ENCODE peak calls at places on chromosomes 6 and 20, in seven cellular contexts. W, G, B, V, P, Z and X are unnamed samples.

GRCh38 chr6:35049346-35049745 is 91.8 kb downstream of the TCP11 start:
- DNase-seq in V (no peak), P (no peak), W (no peak), G (no peak), B (no peak), Z (no peak), X (no peak)

GRCh38 chr6:183668-184067 is 108.6 kb upstream of the DUSP22 start:
- DNase-seq in W (no peak), V (no peak), B (no peak), G (no peak), P (no peak), Z (no peak), X (no peak)

GRCh38 chr6:86122086-86122485 is 479.4 kb upstream of the SYNCRIP start:
- DNase-seq in P (no peak), W (no peak), G (no peak), Z (no peak), B (peak), V (no peak), X (no peak)

GRCh38 chr6:33886673-33887144 is 82.9 kb upstream of the MLN start:
- DNase-seq in B (no peak), G (peak), Z (peak), V (no peak), W (no peak), P (no peak), X (peak)

GRCh38 chr6:2021713-2022125 is 223.7 kb downstream of the GMDS start:
- DNase-seq in B (no peak), W (no peak), P (peak), G (peak), V (no peak), Z (no peak), X (peak)

GRCh38 chr20:63365601-63366509 is 4.7 kb upstream of the CHRNA4 start:
- DNase-seq in B (no peak), V (no peak), Z (no peak), G (no peak), W (no peak), P (no peak), X (no peak)

GRCh38 chr20:62804021-62804631 is 509 bp upstream of the OGFR start:
- DNase-seq in G (no peak), B (no peak), W (no peak), P (no peak), Z (no peak), V (no peak), X (no peak)

GRCh38 chr20:41138527-41139226 is 1.3 kb downstream of the PLCG1 start:
- DNase-seq in P (peak), W (no peak), V (no peak), B (peak), Z (peak), G (peak), X (peak)

GRCh38 chr20:29878281-29878741 is 1379.2 kb upstream of the DEFB115 start:
- DNase-seq in P (no peak), G (no peak), W (no peak), V (no peak), B (no peak), Z (peak), X (no peak)

GRCh38 chr6:79868098-79868722 is 79.1 kb downstream of the ELOVL4 start:
- DNase-seq in W (peak), V (peak), Z (peak), P (peak), G (peak), B (peak), X (peak)

GRCh38 chr20:50083034-50083433 is 29.9 kb downstream of the UBE2V1 start:
- DNase-seq in W (no peak), Z (no peak), B (no peak), P (no peak), G (no peak), V (no peak), X (no peak)

GRCh38 chr6:64330694-64331309 is 695.2 kb downstream of the PHF3 start:
- DNase-seq in W (peak), V (peak), P (peak), G (peak), B (peak), Z (peak), X (peak)

GRCh38 chr6:43965628-43966373 is 161.5 kb downstream of the MRPL14 start:
- DNase-seq in P (no peak), Z (no peak), V (peak), G (no peak), B (no peak), W (peak), X (no peak)

GRCh38 chr6:45997875-45998506 is 17.7 kb downstream of the CLIC5 start:
- DNase-seq in V (no peak), B (peak), P (no peak), W (no peak), Z (peak), G (no peak), X (no peak)

GRCh38 chr6:116550796-116551195 is 2.8 kb upstream of the CALHM4 start:
- DNase-seq in B (no peak), V (no peak), P (no peak), G (no peak), Z (no peak), W (no peak), X (no peak)

GRCh38 chr6:104953410-104953953 is 3.4 kb upstream of the LIN28B start:
- DNase-seq in W (peak), P (peak), B (peak), V (peak), G (no peak), Z (no peak), X (peak)

GRCh38 chr6:57305754-57306153 is 11.7 kb upstream of the PRIM2 start:
- DNase-seq in B (no peak), V (no peak), G (peak), P (no peak), Z (no peak), W (no peak), X (no peak)

GRCh38 chr6:77633993-77634392 is 18.8 kb upstream of the MEI4 start:
- DNase-seq in G (no peak), V (no peak), Z (no peak), B (no peak), P (no peak), W (no peak), X (peak)

GRCh38 chr6:24720131-24720603 is 1.2 kb upstream of the C6orf62 start:
- DNase-seq in G (peak), V (no peak), B (peak), P (peak), Z (peak), W (peak), X (peak)

GRCh38 chr20:23097636-23098580 is 11.8 kb upstream of the CD93 start:
- DNase-seq in W (no peak), V (no peak), B (no peak), Z (no peak), P (no peak), G (no peak), X (no peak)

GRCh38 chr6:154302111-154302752 is 54.4 kb downstream of the IPCEF1 start:
- DNase-seq in Z (peak), V (no peak), P (no peak), W (no peak), G (peak), B (no peak), X (peak)

GRCh38 chr6:20540683-20541082 is 6.4 kb downstream of the CDKAL1 start:
- DNase-seq in G (peak), Z (peak), B (no peak), P (no peak), V (no peak), W (no peak), X (no peak)

GRCh38 chr20:37758332-37758731 is 64.5 kb downstream of the CTNNBL1 start:
- DNase-seq in Z (no peak), P (no peak), G (no peak), W (peak), V (peak), B (peak), X (no peak)

GRCh38 chr6:23280445-23280844 is 711.1 kb downstream of the HDGFL1 start:
- DNase-seq in W (no peak), V (no peak), P (no peak), Z (no peak), G (no peak), B (peak), X (no peak)

GRCh38 chr6:159109391-159109790 is 59.8 kb upstream of the FNDC1 start:
- DNase-seq in P (no peak), G (no peak), V (no peak), Z (no peak), B (no peak), W (no peak), X (no peak)

GRCh38 chr20:63969851-63970713 is at the start of gene ZNF512B:
- DNase-seq in B (peak), V (peak), Z (peak), P (no peak), W (peak), G (peak), X (peak)

GRCh38 chr20:37437676-37438075 is 83.4 kb upstream of the NNAT start:
- DNase-seq in G (no peak), P (no peak), B (no peak), W (no peak), V (no peak), Z (no peak), X (no peak)

GRCh38 chr6:50905297-50905696 is 86.6 kb downstream of the TFAP2B start:
- DNase-seq in V (no peak), P (no peak), Z (peak), B (no peak), W (no peak), G (no peak), X (no peak)

GRCh38 chr6:46491201-46491788 is at the start of gene RCAN2:
- DNase-seq in B (peak), P (peak), W (peak), V (peak), G (peak), Z (peak), X (peak)

GRCh38 chr6:7468382-7469081 is 72.9 kb upstream of the DSP start:
- DNase-seq in B (peak), G (peak), V (no peak), Z (peak), W (no peak), P (no peak), X (peak)

DNA sequence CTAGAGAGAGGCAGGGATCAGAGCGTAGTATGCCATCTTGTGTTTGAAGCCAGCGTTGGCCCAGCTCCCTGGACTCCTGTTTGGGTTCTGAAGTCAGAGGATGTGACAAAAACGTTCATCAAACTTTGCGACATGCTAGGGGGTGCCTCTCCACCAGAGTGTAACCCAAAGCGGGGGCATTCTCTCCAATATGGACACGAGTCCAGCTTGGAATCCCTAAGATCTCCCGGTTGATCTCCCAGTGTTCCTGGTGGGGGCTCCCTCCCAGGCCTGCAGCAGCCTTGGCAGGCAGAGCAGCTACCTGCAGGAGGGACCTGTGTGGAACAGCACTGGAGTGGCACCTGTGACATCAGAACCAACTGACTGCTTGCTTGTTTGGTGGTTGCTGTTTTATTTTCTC is 218.8 kb upstream of the ECI2 start:
- DNase-seq in Z (no peak), B (peak), P (no peak), W (no peak), G (no peak), V (no peak), X (no peak)
- H2AK5ac ChIP-seq in Z (peak), B (no peak), P (no peak), W (no peak), G (peak), V (no peak), X (no peak)

GRCh38 chr6:21587925-21588811 is 5.4 kb upstream of the SOX4 start:
- DNase-seq in B (peak), G (peak), V (peak), W (peak), P (peak), Z (no peak), X (peak)

GRCh38 chr6:21587182-21587924 is 6.2 kb upstream of the SOX4 start:
- DNase-seq in P (no peak), Z (peak), B (peak), V (no peak), W (peak), G (peak), X (peak)

GRCh38 chr6:21586300-21586699 is 7.3 kb upstream of the SOX4 start:
- DNase-seq in Z (no peak), W (no peak), G (no peak), V (no peak), P (no peak), B (no peak), X (no peak)

GRCh38 chr6:21588812-21589811 is 4.4 kb upstream of the SOX4 start:
- DNase-seq in P (peak), V (peak), G (peak), B (peak), W (peak), Z (peak), X (peak)

GRCh38 chr6:21586760-21587181 is 6.8 kb upstream of the SOX4 start:
- DNase-seq in V (peak), P (no peak), W (no peak), G (no peak), B (no peak), Z (no peak), X (no peak)
- H2AK5ac ChIP-seq in V (no peak), P (peak), W (no peak), G (peak), B (no peak), Z (no peak), X (no peak)

GRCh38 chr6:3136361-3136760 is 17.9 kb downstream of the BPHL start:
- DNase-seq in V (no peak), Z (no peak), W (no peak), P (no peak), B (no peak), G (no peak), X (no peak)
- H2AK5ac ChIP-seq in V (no peak), Z (no peak), W (no peak), P (no peak), B (no peak), G (no peak), X (no peak)

GRCh38 chr6:151509048-151509447 is 15.2 kb downstream of the CCDC170 start:
- DNase-seq in P (no peak), V (no peak), B (no peak), Z (no peak), W (no peak), G (no peak), X (no peak)
- H2AK5ac ChIP-seq in P (no peak), V (no peak), B (no peak), Z (no peak), W (no peak), G (no peak), X (no peak)

GRCh38 chr6:11144393-11144829 is 32.9 kb upstream of the ERVFRD-1 start:
- DNase-seq in Z (peak), G (peak), B (peak), P (peak), W (peak), V (peak), X (peak)

GRCh38 chr6:11149551-11149950 is 38.0 kb upstream of the ERVFRD-1 start:
- DNase-seq in P (no peak), G (no peak), W (no peak), Z (no peak), V (no peak), B (no peak), X (no peak)

GRCh38 chr6:11143394-11144371 is 32.2 kb upstream of the ERVFRD-1 start:
- DNase-seq in G (peak), W (no peak), B (peak), P (no peak), V (no peak), Z (peak), X (peak)

GRCh38 chr6:11142296-11143027 is 30.9 kb upstream of the ERVFRD-1 start:
- DNase-seq in Z (no peak), V (no peak), W (no peak), G (no peak), B (no peak), P (no peak), X (no peak)

DNA sequence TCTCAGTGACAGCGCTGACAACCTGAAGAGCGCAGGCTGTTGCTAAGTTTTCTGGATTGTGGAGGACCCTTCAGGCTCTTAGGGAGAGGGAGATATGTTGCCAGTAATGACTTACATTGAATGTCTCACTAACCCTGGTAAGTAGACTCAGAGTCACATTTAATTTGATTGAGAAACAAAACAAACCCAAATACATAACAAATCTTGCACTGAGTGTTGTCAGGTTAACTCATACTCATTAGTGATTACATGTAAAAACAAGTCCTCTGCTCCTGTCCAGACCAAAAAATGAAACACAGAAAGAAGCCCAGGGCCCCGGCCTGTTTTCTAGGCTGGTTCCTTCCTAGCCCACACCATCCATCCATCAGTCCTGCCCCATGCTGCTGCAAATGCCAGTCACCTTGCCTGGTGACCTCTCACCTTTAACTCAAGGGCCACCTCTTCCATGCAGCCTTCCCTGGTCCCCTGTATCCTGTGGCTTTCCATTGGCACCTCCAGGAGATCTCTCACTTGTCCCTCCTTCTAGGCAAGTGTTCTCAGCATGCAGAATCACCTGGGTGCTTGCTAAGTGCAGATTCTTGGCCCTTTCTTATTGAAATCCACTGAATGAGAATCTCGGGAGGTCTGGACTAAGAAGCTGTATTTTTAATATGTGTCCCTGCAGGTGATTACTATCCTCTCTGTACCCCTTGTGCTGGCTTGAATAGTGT is 34.7 kb upstream of the ERVFRD-1 start:
- DNase-seq in W (peak), G (no peak), P (no peak), Z (no peak), V (no peak), B (no peak), X (no peak)
- H2AK5ac ChIP-seq in W (no peak), G (peak), P (no peak), Z (peak), V (no peak), B (no peak), X (no peak)

GRCh38 chr6:109580519-109580918 is 97.5 kb upstream of the ZBTB24 start:
- DNase-seq in B (peak), G (peak), V (no peak), W (peak), Z (peak), P (no peak), X (peak)
- H2AK5ac ChIP-seq in B (no peak), G (no peak), V (no peak), W (no peak), Z (no peak), P (no peak), X (no peak)

GRCh38 chr20:1215386-1216170 is 10.3 kb upstream of the RAD21L1 start:
- DNase-seq in V (no peak), W (no peak), G (no peak), Z (no peak), P (no peak), B (no peak), X (no peak)
- H2AK5ac ChIP-seq in V (no peak), W (no peak), G (no peak), Z (no peak), P (no peak), B (no peak), X (no peak)

GRCh38 chr6:166252601-166253000 is 55.6 kb downstream of the PRR18 start:
- DNase-seq in V (no peak), P (no peak), B (no peak), W (no peak), Z (no peak), G (no peak), X (no peak)
- H2AK5ac ChIP-seq in V (no peak), P (peak), B (no peak), W (no peak), Z (no peak), G (no peak), X (no peak)

GRCh38 chr20:2840967-2841531 is 504 bp downstream of the VPS16 start:
- DNase-seq in B (peak), G (peak), Z (peak), P (no peak), W (peak), V (peak), X (peak)
- H2AK5ac ChIP-seq in B (no peak), G (peak), Z (no peak), P (no peak), W (no peak), V (no peak), X (peak)